ENCODE peak calls at places on chromosomes 1 and 21, in four cellular contexts. One of them, this sample, is unnamed. For H3K4me1, the result is how much of the 10 kb centered on the place peaks cover.

GRCh38 chr1:50936321-50936720 is 23.7 kb downstream of the FAF1 start:
- DNase-seq in hepatocyte: no peak
- DNase-seq in tibial nerve: no peak
- DNase-seq in CD8-positive, alpha-beta memory T cell: no peak
- DNase-seq in this sample: no peak

GRCh38 chr1:232227171-232227740 is 402.7 kb downstream of the SIPA1L2 start:
- DNase-seq in CD8-positive, alpha-beta memory T cell: no peak
- DNase-seq in hepatocyte: no peak
- DNase-seq in tibial nerve: no peak
- DNase-seq in this sample: peak

GRCh38 chr1:167209044-167209443 is 11.6 kb upstream of the POU2F1 start:
- DNase-seq in hepatocyte: no peak
- DNase-seq in tibial nerve: no peak
- DNase-seq in CD8-positive, alpha-beta memory T cell: no peak
- DNase-seq in this sample: no peak

GRCh38 chr1:43069481-43070050 is 102.5 kb downstream of the EBNA1BP2 start:
- DNase-seq in tibial nerve: no peak
- DNase-seq in hepatocyte: peak
- DNase-seq in CD8-positive, alpha-beta memory T cell: no peak
- DNase-seq in this sample: no peak

GRCh38 chr1:162365284-162366041 is 11.2 kb downstream of the SPATA46 start:
- DNase-seq in CD8-positive, alpha-beta memory T cell: no peak
- DNase-seq in hepatocyte: no peak
- DNase-seq in tibial nerve: no peak
- DNase-seq in this sample: no peak

GRCh38 chr1:200917291-200917817 is 22.7 kb downstream of the INAVA start:
- DNase-seq in CD8-positive, alpha-beta memory T cell: no peak
- DNase-seq in hepatocyte: no peak
- DNase-seq in tibial nerve: no peak
- DNase-seq in this sample: no peak

GRCh38 chr1:59596432-59596831 is 218.3 kb upstream of the HOOK1 start:
- DNase-seq in tibial nerve: no peak
- DNase-seq in CD8-positive, alpha-beta memory T cell: no peak
- DNase-seq in hepatocyte: peak
- DNase-seq in this sample: no peak

GRCh38 chr1:7810395-7810794 is 26.3 kb downstream of the PER3 start:
- DNase-seq in hepatocyte: no peak
- DNase-seq in tibial nerve: no peak
- DNase-seq in CD8-positive, alpha-beta memory T cell: no peak
- DNase-seq in this sample: no peak

GRCh38 chr1:165255226-165255625 is 101.3 kb downstream of the LMX1A start:
- DNase-seq in tibial nerve: no peak
- DNase-seq in CD8-positive, alpha-beta memory T cell: no peak
- DNase-seq in hepatocyte: no peak
- DNase-seq in this sample: no peak

GRCh38 chr21:37443683-37444082 is 77.1 kb downstream of the DYRK1A start:
- DNase-seq in tibial nerve: no peak
- DNase-seq in hepatocyte: no peak
- DNase-seq in CD8-positive, alpha-beta memory T cell: no peak
- DNase-seq in this sample: no peak

GRCh38 chr1:40855513-40855912 is 6.7 kb downstream of the CITED4 start:
- DNase-seq in hepatocyte: no peak
- DNase-seq in tibial nerve: no peak
- DNase-seq in CD8-positive, alpha-beta memory T cell: no peak
- DNase-seq in this sample: no peak

GRCh38 chr1:212635141-212635601 is 26.6 kb downstream of the ATF3 start:
- DNase-seq in CD8-positive, alpha-beta memory T cell: no peak
- DNase-seq in hepatocyte: no peak
- DNase-seq in tibial nerve: no peak
- DNase-seq in this sample: no peak

GRCh38 chr21:46081022-46081861 is 16.7 kb upstream of the COL6A2 start:
- DNase-seq in hepatocyte: peak
- DNase-seq in tibial nerve: no peak
- DNase-seq in CD8-positive, alpha-beta memory T cell: peak
- DNase-seq in this sample: no peak

GRCh38 chr1:15968172-15968571 is 7.7 kb downstream of the ZBTB17 start:
- DNase-seq in tibial nerve: no peak
- DNase-seq in CD8-positive, alpha-beta memory T cell: no peak
- DNase-seq in hepatocyte: no peak
- DNase-seq in this sample: no peak

GRCh38 chr21:41369105-41369914 is 7.5 kb downstream of the MX2 start:
- DNase-seq in hepatocyte: peak
- DNase-seq in CD8-positive, alpha-beta memory T cell: peak
- DNase-seq in tibial nerve: no peak
- DNase-seq in this sample: no peak

GRCh38 chr1:7584157-7584556 is 186.9 kb upstream of the VAMP3 start:
- DNase-seq in hepatocyte: no peak
- DNase-seq in tibial nerve: no peak
- DNase-seq in CD8-positive, alpha-beta memory T cell: peak
- DNase-seq in this sample: no peak

GRCh38 chr21:29296452-29296851 is 2.3 kb upstream of the BACH1 start:
- DNase-seq in CD8-positive, alpha-beta memory T cell: no peak
- DNase-seq in hepatocyte: no peak
- DNase-seq in tibial nerve: no peak
- DNase-seq in this sample: no peak

GRCh38 chr1:30852026-30852425 is 56.5 kb downstream of the SDC3 start:
- DNase-seq in tibial nerve: peak
- DNase-seq in hepatocyte: peak
- DNase-seq in CD8-positive, alpha-beta memory T cell: no peak
- DNase-seq in this sample: no peak

GRCh38 chr1:236280438-236281285 is 1.1 kb downstream of the ERO1B start:
- DNase-seq in tibial nerve: no peak
- DNase-seq in hepatocyte: peak
- DNase-seq in CD8-positive, alpha-beta memory T cell: peak
- DNase-seq in this sample: peak

GRCh38 chr1:117665523-117666274 is 59.9 kb downstream of the TENT5C start:
- DNase-seq in tibial nerve: no peak
- DNase-seq in hepatocyte: no peak
- DNase-seq in CD8-positive, alpha-beta memory T cell: no peak
- DNase-seq in this sample: no peak

GRCh38 chr1:161229896-161230295 is 4.0 kb downstream of the TOMM40L start:
- DNase-seq in hepatocyte: no peak
- DNase-seq in CD8-positive, alpha-beta memory T cell: no peak
- DNase-seq in tibial nerve: no peak
- DNase-seq in this sample: no peak

GRCh38 chr1:206896261-206896660 is 982 bp upstream of the IL24 start:
- DNase-seq in CD8-positive, alpha-beta memory T cell: no peak
- DNase-seq in tibial nerve: no peak
- DNase-seq in hepatocyte: no peak
- DNase-seq in this sample: no peak

GRCh38 chr1:76881726-76882125 is 14.4 kb downstream of the ST6GALNAC5 start:
- DNase-seq in CD8-positive, alpha-beta memory T cell: no peak
- DNase-seq in hepatocyte: no peak
- DNase-seq in tibial nerve: no peak
- DNase-seq in this sample: no peak

GRCh38 chr1:42844592-42845140 is 1.7 kb upstream of the ZNF691 start:
- DNase-seq in tibial nerve: no peak
- DNase-seq in hepatocyte: no peak
- DNase-seq in CD8-positive, alpha-beta memory T cell: no peak
- DNase-seq in this sample: peak

GRCh38 chr1:96703186-96703585 is 18.4 kb upstream of the PTBP2 start:
- DNase-seq in tibial nerve: no peak
- DNase-seq in hepatocyte: no peak
- DNase-seq in CD8-positive, alpha-beta memory T cell: no peak
- DNase-seq in this sample: no peak

GRCh38 chr1:109488201-109488600 is 4.5 kb downstream of the ATXN7L2 start:
- DNase-seq in tibial nerve: no peak
- DNase-seq in CD8-positive, alpha-beta memory T cell: no peak
- DNase-seq in hepatocyte: no peak
- DNase-seq in this sample: no peak

GRCh38 chr1:1978108-1978507 is 25.5 kb downstream of the CFAP74 start:
- DNase-seq in hepatocyte: no peak
- DNase-seq in tibial nerve: no peak
- DNase-seq in CD8-positive, alpha-beta memory T cell: no peak
- DNase-seq in this sample: no peak

GRCh38 chr1:209805875-209806760 is at the start of gene IRF6:
- DNase-seq in tibial nerve: peak
- DNase-seq in hepatocyte: peak
- DNase-seq in CD8-positive, alpha-beta memory T cell: peak
- DNase-seq in this sample: no peak

GRCh38 chr1:23629728-23630290 is 61.8 kb upstream of the RPL11 start:
- DNase-seq in hepatocyte: no peak
- DNase-seq in CD8-positive, alpha-beta memory T cell: no peak
- DNase-seq in tibial nerve: no peak
- DNase-seq in this sample: no peak

GRCh38 chr1:23625929-23626535 is 65.6 kb upstream of the RPL11 start:
- DNase-seq in CD8-positive, alpha-beta memory T cell: no peak
- DNase-seq in tibial nerve: no peak
- DNase-seq in hepatocyte: no peak
- DNase-seq in this sample: no peak

GRCh38 chr1:23627065-23627464 is 64.5 kb upstream of the RPL11 start:
- DNase-seq in CD8-positive, alpha-beta memory T cell: no peak
- DNase-seq in tibial nerve: no peak
- DNase-seq in hepatocyte: no peak
- DNase-seq in this sample: no peak

GRCh38 chr1:23625459-23625858 is 66.1 kb upstream of the RPL11 start:
- DNase-seq in hepatocyte: no peak
- DNase-seq in CD8-positive, alpha-beta memory T cell: no peak
- DNase-seq in tibial nerve: no peak
- DNase-seq in this sample: no peak

DNA sequence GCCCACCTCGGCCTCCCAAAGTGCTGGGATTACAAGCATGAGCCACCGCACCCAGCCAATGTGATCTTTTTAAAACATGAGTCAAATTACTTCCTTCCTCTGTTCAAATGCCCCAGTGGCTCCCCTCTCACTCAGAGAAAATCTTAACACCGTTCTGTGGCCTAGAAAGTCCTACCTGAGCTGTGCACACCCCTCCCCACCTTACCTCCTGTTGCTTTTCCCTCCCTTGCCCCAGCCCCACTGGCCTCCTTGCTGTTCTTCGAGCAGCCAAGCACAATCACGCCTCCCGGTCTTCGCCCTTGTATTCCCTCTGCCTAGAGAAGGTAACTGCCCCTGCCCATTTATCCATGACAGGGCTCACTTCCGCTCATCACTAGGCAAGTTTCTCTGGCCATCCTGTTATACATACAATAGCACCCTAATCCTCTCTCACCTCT is 62.6 kb upstream of the RPL11 start:
- DNase-seq in CD8-positive, alpha-beta memory T cell: no peak
- DNase-seq in tibial nerve: no peak
- DNase-seq in hepatocyte: no peak
- DNase-seq in this sample: no peak
- H3K4me1 ChIP-seq in CD8-positive, alpha-beta memory T cell: under half
- H3K4me1 ChIP-seq in tibial nerve: under half
- H3K4me1 ChIP-seq in hepatocyte: under half
- H3K4me1 ChIP-seq in this sample: under half

GRCh38 chr1:48785869-48786268 is 9.2 kb upstream of the BEND5 start:
- DNase-seq in tibial nerve: no peak
- DNase-seq in CD8-positive, alpha-beta memory T cell: no peak
- DNase-seq in hepatocyte: no peak
- DNase-seq in this sample: no peak

GRCh38 chr1:48789903-48790302 is 13.2 kb upstream of the BEND5 start:
- DNase-seq in tibial nerve: no peak
- DNase-seq in hepatocyte: no peak
- DNase-seq in CD8-positive, alpha-beta memory T cell: no peak
- DNase-seq in this sample: no peak

GRCh38 chr1:48784301-48784700 is 7.6 kb upstream of the BEND5 start:
- DNase-seq in hepatocyte: no peak
- DNase-seq in CD8-positive, alpha-beta memory T cell: no peak
- DNase-seq in tibial nerve: no peak
- DNase-seq in this sample: no peak
- H3K4me3 ChIP-seq in hepatocyte: no peak
- H3K4me3 ChIP-seq in CD8-positive, alpha-beta memory T cell: no peak
- H3K4me3 ChIP-seq in tibial nerve: no peak
- H3K4me3 ChIP-seq in this sample: no peak

GRCh38 chr21:30674312-30674711 is 31.6 kb downstream of the KRTAP20-3 start:
- DNase-seq in tibial nerve: no peak
- DNase-seq in CD8-positive, alpha-beta memory T cell: no peak
- DNase-seq in hepatocyte: no peak
- DNase-seq in this sample: no peak
- H3K4me1 ChIP-seq in tibial nerve: under half
- H3K4me1 ChIP-seq in CD8-positive, alpha-beta memory T cell: under half
- H3K4me1 ChIP-seq in hepatocyte: under half
- H3K4me1 ChIP-seq in this sample: under half

GRCh38 chr21:14535702-14536101 is 10.4 kb downstream of the SAMSN1 start:
- DNase-seq in hepatocyte: no peak
- DNase-seq in CD8-positive, alpha-beta memory T cell: no peak
- DNase-seq in tibial nerve: no peak
- DNase-seq in this sample: no peak

GRCh38 chr21:14530574-14530973 is 15.5 kb downstream of the SAMSN1 start:
- DNase-seq in CD8-positive, alpha-beta memory T cell: no peak
- DNase-seq in hepatocyte: no peak
- DNase-seq in tibial nerve: no peak
- DNase-seq in this sample: no peak

GRCh38 chr21:14531927-14532326 is 14.2 kb downstream of the SAMSN1 start:
- DNase-seq in hepatocyte: no peak
- DNase-seq in CD8-positive, alpha-beta memory T cell: no peak
- DNase-seq in tibial nerve: no peak
- DNase-seq in this sample: no peak

GRCh38 chr21:14536929-14537328 is 9.2 kb downstream of the SAMSN1 start:
- DNase-seq in CD8-positive, alpha-beta memory T cell: no peak
- DNase-seq in hepatocyte: no peak
- DNase-seq in tibial nerve: no peak
- DNase-seq in this sample: no peak

DNA sequence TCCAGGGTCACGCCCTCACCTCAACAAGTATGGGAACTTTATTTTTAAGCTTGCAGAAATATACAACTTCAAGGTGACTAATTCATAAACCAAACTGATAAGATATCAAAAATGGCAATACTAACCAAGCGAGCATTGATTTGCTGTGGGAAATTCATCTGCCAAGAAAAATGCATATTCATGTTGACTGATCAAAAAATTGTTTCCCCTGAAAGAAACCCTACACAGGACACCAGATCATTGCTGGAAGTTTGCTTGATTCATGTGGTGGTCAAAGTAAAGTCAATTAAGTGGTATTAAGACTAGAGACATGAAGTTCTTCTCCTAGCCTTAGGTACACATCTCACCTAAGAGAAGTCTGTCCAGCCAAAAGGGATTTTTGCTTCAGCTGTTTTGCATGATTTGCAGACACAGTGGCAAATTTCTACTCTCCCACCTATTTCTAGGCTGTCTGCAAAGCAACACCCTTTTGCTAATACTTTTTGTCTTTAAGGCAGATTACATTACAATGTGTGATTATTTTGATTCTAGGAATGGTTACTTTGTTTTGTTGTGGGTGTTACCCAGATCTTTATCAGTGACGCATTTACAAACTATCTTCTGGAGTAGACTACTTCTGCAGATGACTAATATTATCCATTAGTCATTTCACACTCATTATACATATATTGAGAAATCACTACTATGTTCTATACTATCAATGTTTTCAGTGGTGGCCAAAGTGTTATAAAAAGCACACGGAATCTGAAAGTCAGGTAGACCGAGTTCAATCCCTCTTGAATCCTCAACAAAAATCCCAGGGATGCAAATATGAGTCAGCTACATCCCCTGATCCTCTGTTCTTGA is 12.3 kb downstream of the SAMSN1 start:
- DNase-seq in hepatocyte: no peak
- DNase-seq in CD8-positive, alpha-beta memory T cell: peak
- DNase-seq in tibial nerve: no peak
- DNase-seq in this sample: no peak
- H3K4me3 ChIP-seq in hepatocyte: no peak
- H3K4me3 ChIP-seq in CD8-positive, alpha-beta memory T cell: peak
- H3K4me3 ChIP-seq in tibial nerve: no peak
- H3K4me3 ChIP-seq in this sample: no peak